ENCODE peak calls at places on chromosomes 16 and 17, in eight cellular contexts. Q, J, D, S, M, W, H and U are unnamed samples.

GRCh38 chr16:78704421-78704820 is 605.0 kb downstream of the WWOX start:
- DNase-seq in H (no peak), Q (no peak), J (no peak), M (no peak), S (no peak), W (no peak), D (no peak), U (no peak)

GRCh38 chr17:42107597-42108576 is 4.6 kb downstream of the DHX58 start:
- DNase-seq in M (peak), J (no peak), H (peak), Q (peak), S (peak), D (peak), W (peak), U (peak)

GRCh38 chr16:75267631-75268264 is 16.3 kb upstream of the BCAR1 start:
- DNase-seq in J (peak), M (no peak), H (no peak), D (peak), Q (no peak), S (peak), W (no peak), U (no peak)

GRCh38 chr16:11034481-11034931 is 90.1 kb downstream of the CLEC16A start:
- DNase-seq in H (no peak), Q (no peak), M (no peak), S (no peak), W (no peak), J (no peak), D (no peak), U (no peak)

GRCh38 chr17:45228121-45228941 is 6.6 kb downstream of the FMNL1 start:
- DNase-seq in Q (no peak), D (peak), H (no peak), S (peak), J (no peak), W (peak), M (no peak), U (no peak)

GRCh38 chr17:4594406-4595349 is 10.3 kb downstream of the SMTNL2 start:
- DNase-seq in W (peak), Q (no peak), J (peak), H (no peak), D (no peak), M (no peak), S (no peak), U (no peak)

GRCh38 chr16:14668556-14669223 is 25.4 kb downstream of the PLA2G10 start:
- DNase-seq in H (no peak), S (no peak), M (no peak), D (no peak), W (no peak), Q (no peak), J (no peak), U (no peak)

GRCh38 chr17:410674-411401 is 58.2 kb upstream of the RPH3AL start:
- DNase-seq in Q (peak), W (peak), J (peak), H (no peak), S (no peak), M (no peak), D (peak), U (peak)

GRCh38 chr17:2975469-2975958 is 87.9 kb downstream of the OR1D5 start:
- DNase-seq in M (peak), W (no peak), S (no peak), H (no peak), Q (no peak), J (no peak), D (no peak), U (no peak)

GRCh38 chr17:40017422-40018080 is 2.3 kb downstream of the CSF3 start:
- DNase-seq in S (no peak), J (no peak), D (no peak), H (no peak), W (no peak), M (no peak), Q (no peak), U (no peak)

GRCh38 chr17:59825533-59826316 is 67.0 kb downstream of the TUBD1 start:
- DNase-seq in J (no peak), M (no peak), S (no peak), W (peak), D (peak), Q (no peak), H (no peak), U (no peak)

GRCh38 chr16:23896832-23897821 is 61.3 kb downstream of the PRKCB start:
- DNase-seq in J (no peak), M (no peak), D (no peak), W (no peak), Q (no peak), H (no peak), S (no peak), U (no peak)

GRCh38 chr17:72724375-72724774 is 368.1 kb downstream of the SLC39A11 start:
- DNase-seq in H (no peak), D (no peak), J (no peak), S (no peak), Q (no peak), M (no peak), W (no peak), U (no peak)

GRCh38 chr17:53818894-53819293 is 3.8 kb upstream of the KIF2B start:
- DNase-seq in M (no peak), W (no peak), H (no peak), S (no peak), D (no peak), J (no peak), Q (no peak), U (no peak)

GRCh38 chr17:15659663-15660062 is 24.4 kb downstream of the TRIM16 start:
- DNase-seq in W (no peak), D (no peak), M (no peak), J (no peak), Q (no peak), H (no peak), S (peak), U (no peak)

GRCh38 chr17:65093930-65094329 is 37.4 kb upstream of the GNA13 start:
- DNase-seq in M (no peak), Q (no peak), W (no peak), D (peak), S (no peak), J (no peak), H (no peak), U (no peak)

GRCh38 chr17:38403491-38403890 is 24.8 kb upstream of the ARHGAP23 start:
- DNase-seq in J (no peak), M (no peak), W (no peak), S (no peak), Q (no peak), D (peak), H (no peak), U (no peak)

GRCh38 chr16:67164599-67165061 is at the start of gene HSF4:
- DNase-seq in Q (no peak), H (no peak), W (no peak), J (no peak), M (no peak), D (no peak), S (peak), U (no peak)

GRCh38 chr17:66524848-66525247 is 222.4 kb downstream of the PRKCA start:
- DNase-seq in J (no peak), H (no peak), D (no peak), W (no peak), Q (no peak), S (no peak), M (no peak), U (no peak)

GRCh38 chr16:80924372-80924978 is 82.2 kb downstream of the CMC2 start:
- DNase-seq in D (peak), M (peak), Q (no peak), J (no peak), H (peak), W (peak), S (peak), U (no peak)

GRCh38 chr16:79381552-79382042 is 218.9 kb downstream of the MAF start:
- DNase-seq in Q (no peak), H (no peak), J (no peak), M (no peak), W (no peak), D (no peak), S (no peak), U (no peak)

GRCh38 chr17:21297026-21297520 is 12.6 kb downstream of the MAP2K3 start:
- DNase-seq in H (no peak), D (no peak), W (no peak), Q (no peak), S (no peak), J (no peak), M (no peak), U (no peak)

GRCh38 chr17:10162034-10162433 is 36.4 kb downstream of the GAS7 start:
- DNase-seq in D (no peak), W (peak), H (no peak), M (no peak), J (no peak), S (no peak), Q (no peak), U (no peak)

GRCh38 chr16:24491721-24492120 is 47.6 kb upstream of the RBBP6 start:
- DNase-seq in Q (no peak), S (no peak), H (no peak), J (no peak), W (no peak), D (no peak), M (no peak), U (no peak)

GRCh38 chr17:70137451-70138230 is 31.7 kb upstream of the KCNJ2 start:
- DNase-seq in Q (no peak), D (peak), W (peak), H (no peak), J (no peak), M (no peak), S (peak), U (no peak)

GRCh38 chr16:49282690-49283375 is 1.2 kb upstream of the CBLN1 start:
- DNase-seq in H (no peak), J (peak), D (no peak), W (no peak), Q (no peak), S (no peak), M (no peak), U (no peak)

GRCh38 chr17:39485555-39485954 is 24.3 kb downstream of the CDK12 start:
- DNase-seq in W (no peak), J (no peak), S (no peak), M (no peak), Q (no peak), H (no peak), D (peak), U (no peak)

GRCh38 chr17:3836551-3836950 is 9.5 kb downstream of the NCBP3 start:
- DNase-seq in W (no peak), H (no peak), D (no peak), M (no peak), Q (no peak), J (no peak), S (no peak), U (no peak)

GRCh38 chr17:72705905-72706395 is 386.5 kb downstream of the SLC39A11 start:
- DNase-seq in D (no peak), J (no peak), M (no peak), W (peak), Q (no peak), S (no peak), H (no peak), U (no peak)

GRCh38 chr17:42561908-42562844 is at the start of gene COASY:
- DNase-seq in H (peak), Q (peak), J (peak), M (peak), W (peak), D (peak), S (peak), U (peak)

GRCh38 chr16:10870137-10870776 is 6.7 kb upstream of the CIITA start:
- DNase-seq in S (no peak), H (no peak), W (peak), M (no peak), Q (no peak), D (no peak), J (no peak), U (no peak)

GRCh38 chr17:55690105-55690508 is 32.6 kb downstream of the TMEM100 start:
- DNase-seq in J (no peak), S (no peak), M (no peak), W (no peak), Q (no peak), H (no peak), D (no peak), U (no peak)

GRCh38 chr16:6081320-6081976 is 983.9 kb upstream of the EEF2KMT start:
- DNase-seq in D (peak), W (peak), S (no peak), J (no peak), M (peak), Q (no peak), H (no peak), U (no peak)

GRCh38 chr16:71350821-71351557 is 7.5 kb upstream of the CALB2 start:
- DNase-seq in D (no peak), W (no peak), H (no peak), M (no peak), Q (no peak), J (no peak), S (no peak), U (no peak)

GRCh38 chr16:64826374-64826773 is 295.5 kb downstream of the CDH11 start:
- DNase-seq in D (no peak), W (no peak), Q (no peak), S (no peak), H (no peak), M (no peak), J (no peak), U (no peak)

GRCh38 chr17:35486920-35487727 is 38.6 kb upstream of the SLFN13 start:
- DNase-seq in D (no peak), S (peak), J (no peak), Q (peak), W (peak), M (no peak), H (peak), U (peak)

GRCh38 chr16:11585460-11586374 is 1.0 kb downstream of the LITAF start:
- DNase-seq in H (peak), D (peak), Q (no peak), S (peak), J (no peak), W (peak), M (no peak), U (no peak)